ENCODE peak calls at places on chromosomes 1 and 21, in four cellular contexts. One of them, this sample, is unnamed.

GRCh38 chr1:233714631-233715217 is 100.8 kb downstream of the KCNK1 start:
- DNase-seq in epithelial cell of proximal tubule: no peak
- DNase-seq in transverse colon: no peak
- DNase-seq in astrocyte of the spinal cord: no peak
- DNase-seq in this sample: no peak

GRCh38 chr21:43659136-43660000 is at the start of the genes HSF2BP and RRP1B:
- DNase-seq in epithelial cell of proximal tubule: no peak
- DNase-seq in transverse colon: peak; percentile 86
- DNase-seq in astrocyte of the spinal cord: peak; percentile 79
- DNase-seq in this sample: peak; percentile 81

GRCh38 chr21:32415999-32416398 is 3.5 kb downstream of the EVA1C start:
- DNase-seq in epithelial cell of proximal tubule: no peak
- DNase-seq in transverse colon: no peak
- DNase-seq in astrocyte of the spinal cord: no peak
- DNase-seq in this sample: no peak

GRCh38 chr1:178740491-178740890 is 15.4 kb downstream of the RALGPS2 start:
- DNase-seq in epithelial cell of proximal tubule: no peak
- DNase-seq in transverse colon: no peak
- DNase-seq in astrocyte of the spinal cord: no peak
- DNase-seq in this sample: no peak

GRCh38 chr1:200075938-200076546 is 48.5 kb downstream of the NR5A2 start:
- DNase-seq in epithelial cell of proximal tubule: no peak
- DNase-seq in transverse colon: no peak
- DNase-seq in astrocyte of the spinal cord: peak; percentile 72
- DNase-seq in this sample: peak; percentile 59

GRCh38 chr1:50707824-50708223 is 252.2 kb downstream of the FAF1 start:
- DNase-seq in epithelial cell of proximal tubule: no peak
- DNase-seq in transverse colon: no peak
- DNase-seq in astrocyte of the spinal cord: no peak
- DNase-seq in this sample: no peak

GRCh38 chr1:46774297-46774696 is 24.5 kb upstream of the CYP4B1 start:
- DNase-seq in epithelial cell of proximal tubule: no peak
- DNase-seq in transverse colon: no peak
- DNase-seq in astrocyte of the spinal cord: no peak
- DNase-seq in this sample: no peak

GRCh38 chr1:156126043-156126700 is 11.7 kb downstream of the LMNA start:
- DNase-seq in epithelial cell of proximal tubule: no peak
- DNase-seq in transverse colon: peak; percentile 82
- DNase-seq in astrocyte of the spinal cord: peak; percentile 98
- DNase-seq in this sample: peak; percentile 99

GRCh38 chr1:173562813-173563212 is 40.1 kb downstream of the SLC9C2 start:
- DNase-seq in epithelial cell of proximal tubule: no peak
- DNase-seq in transverse colon: no peak
- DNase-seq in astrocyte of the spinal cord: no peak
- DNase-seq in this sample: peak; percentile 29

GRCh38 chr1:82565146-82565545 is 764.4 kb downstream of the ADGRL2 start:
- DNase-seq in epithelial cell of proximal tubule: peak; percentile 97
- DNase-seq in transverse colon: no peak
- DNase-seq in astrocyte of the spinal cord: peak; percentile 90
- DNase-seq in this sample: peak; percentile 3

GRCh38 chr1:193537266-193538003 is 351.0 kb upstream of the B3GALT2 start:
- DNase-seq in epithelial cell of proximal tubule: no peak
- DNase-seq in transverse colon: peak; percentile 54
- DNase-seq in astrocyte of the spinal cord: no peak
- DNase-seq in this sample: peak; percentile 18

GRCh38 chr1:27519341-27520258 is 29.6 kb upstream of the WASF2 start:
- DNase-seq in epithelial cell of proximal tubule: no peak
- DNase-seq in transverse colon: peak; percentile 36
- DNase-seq in astrocyte of the spinal cord: no peak
- DNase-seq in this sample: no peak

GRCh38 chr21:20779321-20779720 is 218.9 kb upstream of the NCAM2 start:
- DNase-seq in epithelial cell of proximal tubule: no peak
- DNase-seq in transverse colon: no peak
- DNase-seq in astrocyte of the spinal cord: no peak
- DNase-seq in this sample: no peak

GRCh38 chr1:153465728-153466625 is 5.5 kb upstream of the S100A7 start:
- DNase-seq in epithelial cell of proximal tubule: no peak
- DNase-seq in transverse colon: peak; percentile 47
- DNase-seq in astrocyte of the spinal cord: peak; percentile 29
- DNase-seq in this sample: peak; percentile 77

GRCh38 chr1:33738976-33739375 is 124.9 kb upstream of the HMGB4 start:
- DNase-seq in epithelial cell of proximal tubule: no peak
- DNase-seq in transverse colon: no peak
- DNase-seq in astrocyte of the spinal cord: no peak
- DNase-seq in this sample: no peak

GRCh38 chr1:33740040-33740745 is 123.7 kb upstream of the HMGB4 start:
- DNase-seq in epithelial cell of proximal tubule: no peak
- DNase-seq in transverse colon: no peak
- DNase-seq in astrocyte of the spinal cord: no peak
- DNase-seq in this sample: no peak

GRCh38 chr1:33736496-33736895 is 127.4 kb upstream of the HMGB4 start:
- DNase-seq in epithelial cell of proximal tubule: no peak
- DNase-seq in transverse colon: no peak
- DNase-seq in astrocyte of the spinal cord: no peak
- DNase-seq in this sample: no peak

GRCh38 chr1:33738536-33738935 is 125.3 kb upstream of the HMGB4 start:
- DNase-seq in epithelial cell of proximal tubule: no peak
- DNase-seq in transverse colon: no peak
- DNase-seq in astrocyte of the spinal cord: no peak
- DNase-seq in this sample: no peak

GRCh38 chr1:33735624-33736023 is 128.3 kb upstream of the HMGB4 start:
- DNase-seq in epithelial cell of proximal tubule: no peak
- DNase-seq in transverse colon: no peak
- DNase-seq in astrocyte of the spinal cord: peak; percentile 32
- DNase-seq in this sample: no peak
- TF ChIP-seq CTCF in epithelial cell of proximal tubule: peak; percentile 43
- TF ChIP-seq CTCF in transverse colon: no peak
- TF ChIP-seq CTCF in astrocyte of the spinal cord: peak; percentile 21
- TF ChIP-seq CTCF in this sample: no peak

GRCh38 chr1:196423612-196424011 is 184.6 kb downstream of the KCNT2 start:
- DNase-seq in epithelial cell of proximal tubule: no peak
- DNase-seq in transverse colon: no peak
- DNase-seq in astrocyte of the spinal cord: peak; percentile 69
- DNase-seq in this sample: no peak

GRCh38 chr1:196425513-196425912 is 182.7 kb downstream of the KCNT2 start:
- DNase-seq in epithelial cell of proximal tubule: no peak
- DNase-seq in transverse colon: no peak
- DNase-seq in astrocyte of the spinal cord: no peak
- DNase-seq in this sample: no peak
- TF ChIP-seq CTCF in epithelial cell of proximal tubule: no peak
- TF ChIP-seq CTCF in transverse colon: no peak
- TF ChIP-seq CTCF in astrocyte of the spinal cord: peak; percentile 5
- TF ChIP-seq CTCF in this sample: no peak

GRCh38 chr1:20240012-20240411 is 50.7 kb upstream of the VWA5B1 start:
- DNase-seq in epithelial cell of proximal tubule: no peak
- DNase-seq in transverse colon: no peak
- DNase-seq in astrocyte of the spinal cord: no peak
- DNase-seq in this sample: no peak

GRCh38 chr1:20237646-20238045 is 51.3 kb upstream of the PLA2G2C start:
- DNase-seq in epithelial cell of proximal tubule: no peak
- DNase-seq in transverse colon: no peak
- DNase-seq in astrocyte of the spinal cord: no peak
- DNase-seq in this sample: no peak

GRCh38 chr1:20242890-20243479 is 47.7 kb upstream of the VWA5B1 start:
- DNase-seq in epithelial cell of proximal tubule: no peak
- DNase-seq in transverse colon: no peak
- DNase-seq in astrocyte of the spinal cord: no peak
- DNase-seq in this sample: no peak
- TF ChIP-seq CTCF in epithelial cell of proximal tubule: no peak
- TF ChIP-seq CTCF in transverse colon: no peak
- TF ChIP-seq CTCF in astrocyte of the spinal cord: no peak
- TF ChIP-seq CTCF in this sample: no peak

GRCh38 chr1:227228201-227228600 is 90.1 kb downstream of the CDC42BPA start:
- DNase-seq in epithelial cell of proximal tubule: no peak
- DNase-seq in transverse colon: no peak
- DNase-seq in astrocyte of the spinal cord: no peak
- DNase-seq in this sample: no peak

GRCh38 chr1:227225715-227226346 is 92.5 kb downstream of the CDC42BPA start:
- DNase-seq in epithelial cell of proximal tubule: peak; percentile 52
- DNase-seq in transverse colon: no peak
- DNase-seq in astrocyte of the spinal cord: peak; percentile 72
- DNase-seq in this sample: no peak

GRCh38 chr1:227223407-227223806 is 94.9 kb downstream of the CDC42BPA start:
- DNase-seq in epithelial cell of proximal tubule: no peak
- DNase-seq in transverse colon: no peak
- DNase-seq in astrocyte of the spinal cord: no peak
- DNase-seq in this sample: no peak

GRCh38 chr1:227227761-227228160 is 90.5 kb downstream of the CDC42BPA start:
- DNase-seq in epithelial cell of proximal tubule: no peak
- DNase-seq in transverse colon: no peak
- DNase-seq in astrocyte of the spinal cord: no peak
- DNase-seq in this sample: no peak
- TF ChIP-seq CTCF in epithelial cell of proximal tubule: no peak
- TF ChIP-seq CTCF in transverse colon: no peak
- TF ChIP-seq CTCF in astrocyte of the spinal cord: no peak
- TF ChIP-seq CTCF in this sample: no peak

GRCh38 chr1:101312192-101312591 is 75.4 kb downstream of the S1PR1 start:
- DNase-seq in epithelial cell of proximal tubule: no peak
- DNase-seq in transverse colon: no peak
- DNase-seq in astrocyte of the spinal cord: no peak
- DNase-seq in this sample: no peak
- TF ChIP-seq CTCF in epithelial cell of proximal tubule: no peak
- TF ChIP-seq CTCF in transverse colon: no peak
- TF ChIP-seq CTCF in astrocyte of the spinal cord: no peak
- TF ChIP-seq CTCF in this sample: no peak